ENCODE peak calls at places on chromosomes 5 and 9, in four cellular contexts. G is HepG2, Q is K562, C is GM12878. E is an unnamed sample.

GRCh38 chr5:150781706-150782614 is 3.4 kb downstream of the SMIM3 start:
- DNase-seq in G (peak), Q (no peak), C (no peak), E (no peak)

GRCh38 chr5:38871211-38871610 is 25.4 kb downstream of the OSMR start:
- DNase-seq in G (no peak), Q (no peak), C (no peak), E (no peak)

GRCh38 chr9:3740690-3741419 is 215.1 kb upstream of the RFX3 start:
- DNase-seq in G (no peak), Q (no peak), C (no peak), E (no peak)

GRCh38 chr5:171388816-171389168 is 1.1 kb downstream of the NPM1 start:
- DNase-seq in G (no peak), Q (no peak), C (no peak), E (no peak)

GRCh38 chr5:38595149-38595725 is 38.8 kb upstream of the LIFR start:
- DNase-seq in G (no peak), Q (no peak), C (no peak), E (no peak)

GRCh38 chr9:118594428-118594827 is 774.8 kb downstream of the BRINP1 start:
- DNase-seq in G (no peak), Q (no peak), C (no peak), E (no peak)

GRCh38 chr5:58200451-58200850 is 259.4 kb downstream of the PLK2 start:
- DNase-seq in G (no peak), Q (no peak), C (no peak), E (no peak)

GRCh38 chr5:54545796-54546195 is 28.2 kb downstream of the SNX18 start:
- DNase-seq in G (no peak), Q (no peak), C (no peak), E (no peak)

GRCh38 chr5:98827161-98827560 is 53.7 kb downstream of the RGMB start:
- DNase-seq in G (peak), Q (peak), C (no peak), E (peak)

GRCh38 chr5:188488-189481 is 2.5 kb upstream of the LRRC14B start:
- DNase-seq in G (peak), Q (peak), C (peak), E (peak)

GRCh38 chr5:163565492-163565891 is 60.1 kb downstream of the MAT2B start:
- DNase-seq in G (no peak), Q (no peak), C (no peak), E (no peak)

GRCh38 chr9:79946718-79947117 is 375.0 kb downstream of the TLE4 start:
- DNase-seq in G (no peak), Q (no peak), C (no peak), E (no peak)

GRCh38 chr5:157574456-157575095 is 999 bp downstream of the ADAM19 start:
- DNase-seq in G (no peak), Q (no peak), C (no peak), E (no peak)

GRCh38 chr5:100270323-100270771 is 264.8 kb upstream of the FAM174A start:
- DNase-seq in G (no peak), Q (no peak), C (no peak), E (no peak)

GRCh38 chr9:38355115-38355514 is 37.4 kb upstream of the ALDH1B1 start:
- DNase-seq in G (no peak), Q (no peak), C (no peak), E (no peak)

GRCh38 chr5:4868140-4868735 is 271.9 kb upstream of the ADAMTS16 start:
- DNase-seq in G (peak), Q (peak), C (no peak), E (peak)

GRCh38 chr9:78121488-78121887 is 89.9 kb upstream of the GNAQ start:
- DNase-seq in G (peak), Q (peak), C (no peak), E (peak)

GRCh38 chr5:113255579-113256210 is 179.1 kb downstream of the TSSK1B start:
- DNase-seq in G (no peak), Q (no peak), C (no peak), E (no peak)

GRCh38 chr9:80382523-80382922 is 810.8 kb downstream of the TLE4 start:
- DNase-seq in G (no peak), Q (no peak), C (no peak), E (no peak)

GRCh38 chr9:120893917-120894316 is 16.9 kb upstream of the PHF19 start:
- DNase-seq in G (no peak), Q (peak), C (no peak), E (no peak)

GRCh38 chr9:79431019-79431679 is 140.6 kb upstream of the TLE4 start:
- DNase-seq in G (no peak), Q (no peak), C (no peak), E (no peak)

GRCh38 chr5:135246605-135246922 is 152.5 kb downstream of the MACROH2A1 start:
- DNase-seq in G (no peak), Q (no peak), C (no peak), E (no peak)

GRCh38 chr5:109413463-109413862 is 3.7 kb upstream of the PJA2 start:
- DNase-seq in G (peak), Q (no peak), C (no peak), E (no peak)

GRCh38 chr5:158773151-158773550 is 326.6 kb downstream of the EBF1 start:
- DNase-seq in G (no peak), Q (no peak), C (no peak), E (no peak)

GRCh38 chr5:150045512-150045911 is 40.8 kb downstream of the CSF1R start:
- DNase-seq in G (no peak), Q (peak), C (no peak), E (no peak)

GRCh38 chr9:95077053-95077765 is 240.3 kb downstream of the FANCC start:
- DNase-seq in G (no peak), Q (no peak), C (no peak), E (no peak)

GRCh38 chr9:69143291-69143690 is 30.8 kb upstream of the TJP2 start:
- DNase-seq in G (no peak), Q (no peak), C (no peak), E (no peak)

GRCh38 chr9:83140061-83140460 is 77.1 kb upstream of the RASEF start:
- DNase-seq in G (no peak), Q (no peak), C (no peak), E (no peak)

GRCh38 chr9:124758691-124759090 is 12.4 kb downstream of the NR6A1 start:
- DNase-seq in G (no peak), Q (no peak), C (no peak), E (no peak)

GRCh38 chr9:35869621-35870216 is 482 bp downstream of the OR13J1 start:
- DNase-seq in G (no peak), Q (no peak), C (no peak), E (no peak)

GRCh38 chr5:127041571-127041970 is 11.2 kb upstream of the MARCHF3 start:
- DNase-seq in G (no peak), Q (no peak), C (no peak), E (no peak)

GRCh38 chr5:175170899-175171298 is 273.1 kb downstream of the DRD1 start:
- DNase-seq in G (no peak), Q (no peak), C (no peak), E (no peak)

GRCh38 chr5:149719666-149720065 is 10.4 kb upstream of the PPARGC1B start:
- DNase-seq in G (no peak), Q (no peak), C (no peak), E (no peak)

GRCh38 chr5:61653802-61654580 is 321.9 kb downstream of the ZSWIM6 start:
- DNase-seq in G (no peak), Q (no peak), C (no peak), E (no peak)

GRCh38 chr5:16934123-16934522 is 2.0 kb downstream of the MYO10 start:
- DNase-seq in G (peak), Q (peak), C (no peak), E (peak)

GRCh38 chr5:154308457-154309360 is 118.2 kb downstream of the GALNT10 start:
- DNase-seq in G (no peak), Q (no peak), C (no peak), E (no peak)

GRCh38 chr5:4947899-4948556 is 192.1 kb upstream of the ADAMTS16 start:
- DNase-seq in G (no peak), Q (no peak), C (no peak), E (no peak)

GRCh38 chr9:99147177-99147576 is 42.3 kb downstream of the TGFBR1 start:
- DNase-seq in G (no peak), Q (no peak), C (no peak), E (no peak)
- TF ChIP-seq BHLHE40 in G (no peak), Q (no peak), C (no peak), E (no peak)

DNA sequence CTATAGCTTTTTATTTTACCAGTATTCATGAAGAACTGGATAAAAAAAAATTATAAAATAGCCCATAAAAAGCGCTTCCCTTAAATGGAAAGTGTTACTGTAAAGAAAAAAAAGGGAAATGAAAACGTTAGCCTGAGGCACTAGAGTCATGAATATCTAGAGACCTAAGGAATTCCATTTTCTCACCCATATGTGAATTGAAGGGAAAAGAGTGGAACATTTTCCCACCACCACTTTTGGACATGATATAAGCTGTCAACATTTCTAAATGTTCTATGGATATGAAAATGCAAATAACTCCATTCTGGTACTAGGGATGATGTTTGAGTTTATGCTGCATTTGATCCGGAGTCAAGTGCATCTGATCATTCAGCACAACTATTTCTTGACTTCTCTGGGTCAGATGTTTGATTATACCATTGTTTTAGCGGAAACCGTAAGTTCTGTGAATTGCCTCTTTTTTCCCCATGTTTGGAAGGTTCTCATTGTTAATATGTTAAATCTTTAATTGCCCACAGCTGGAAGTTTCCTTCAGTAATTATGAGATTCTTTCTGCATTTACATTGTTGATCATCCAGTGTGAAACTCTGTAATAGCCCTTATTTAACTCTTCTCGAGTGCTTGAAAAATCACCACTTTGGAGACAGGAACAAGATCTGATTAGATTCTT is 467.4 kb upstream of the SEMA6A start:
- DNase-seq in G (no peak), Q (no peak), C (no peak), E (no peak)
- TF ChIP-seq TARDBP in G (no peak), Q (no peak), C (no peak), E (no peak)

GRCh38 chr5:179867476-179867875 is 8.9 kb upstream of the MRNIP start:
- DNase-seq in G (no peak), Q (no peak), C (no peak), E (no peak)

GRCh38 chr5:179867079-179867465 is 8.5 kb upstream of the MRNIP start:
- DNase-seq in G (no peak), Q (no peak), C (no peak), E (no peak)

GRCh38 chr5:179865471-179866240 is 7.0 kb upstream of the MRNIP start:
- DNase-seq in G (no peak), Q (no peak), C (no peak), E (no peak)

GRCh38 chr5:179864686-179865085 is 6.1 kb upstream of the MRNIP start:
- DNase-seq in G (no peak), Q (no peak), C (no peak), E (no peak)

DNA sequence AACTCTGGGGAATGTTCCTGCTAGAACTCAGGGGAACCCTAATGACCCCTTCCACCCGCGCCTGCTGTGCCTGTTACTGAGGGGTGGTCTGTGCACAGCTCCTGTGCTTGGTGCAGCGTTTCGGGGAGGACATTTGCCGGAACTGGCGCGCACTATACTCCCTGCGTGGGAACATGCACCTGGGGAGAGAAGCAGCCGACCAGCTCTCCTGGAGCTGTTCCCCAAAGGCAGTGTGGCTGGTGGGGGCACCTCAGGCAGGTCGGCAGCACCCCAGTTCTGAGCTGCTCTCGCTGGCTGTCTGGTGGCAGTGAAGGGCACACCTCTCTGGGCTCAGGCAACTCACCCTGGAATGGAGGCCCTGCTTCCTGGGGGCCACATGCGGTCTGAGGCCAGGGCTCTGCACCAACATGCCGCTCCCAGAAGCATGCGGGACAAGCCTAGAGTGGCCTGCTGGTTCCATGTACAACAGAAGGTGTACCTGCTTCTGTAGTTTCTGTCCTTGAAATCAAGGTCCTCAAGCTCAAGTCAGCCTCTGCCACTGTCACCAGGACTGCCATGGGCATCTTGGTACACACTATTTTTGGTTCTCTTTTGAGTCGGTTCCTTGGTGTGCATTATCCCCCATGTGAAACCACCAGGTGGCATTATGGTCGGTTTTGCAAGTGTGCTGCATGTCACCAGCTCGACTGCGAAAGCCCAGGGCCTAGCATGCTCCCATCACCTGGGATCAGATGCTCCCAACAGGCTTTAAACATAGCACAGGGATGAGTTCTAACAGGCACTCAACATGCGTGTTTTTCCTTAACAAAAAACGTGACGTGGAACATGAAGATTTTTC is 7.8 kb upstream of the MRNIP start:
- DNase-seq in G (no peak), Q (no peak), C (peak), E (no peak)
- TF ChIP-seq BHLHE40 in G (no peak), Q (no peak), C (no peak), E (no peak)

DNA sequence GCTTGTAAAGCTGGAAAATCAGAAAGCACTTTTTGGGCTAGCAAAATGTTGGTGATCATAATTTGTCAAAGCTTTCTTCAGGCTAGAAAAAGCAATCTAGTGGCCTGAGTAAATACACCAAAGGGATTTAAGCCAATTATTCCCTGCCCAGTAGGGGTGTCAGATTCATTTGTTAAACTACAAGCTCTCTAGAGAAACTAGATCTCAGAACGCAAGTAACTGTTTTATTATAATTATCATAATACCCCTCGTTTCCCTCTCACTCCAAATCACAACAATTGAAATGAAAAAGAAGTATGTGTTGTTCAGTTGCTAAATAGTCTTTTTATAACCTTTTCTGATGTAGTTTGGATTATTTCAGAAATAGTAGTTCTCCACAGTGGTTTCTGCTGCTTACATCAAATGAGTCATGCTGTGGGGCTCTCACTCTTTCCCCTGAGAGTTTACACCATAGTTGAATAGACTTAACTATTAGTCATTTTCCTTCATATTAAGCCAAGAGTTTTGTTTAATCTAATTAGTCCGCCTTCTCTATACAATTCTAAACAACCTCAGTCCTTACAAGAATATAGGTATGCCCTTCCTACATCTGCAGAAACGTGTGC is 918.6 kb upstream of the DMAC1 start:
- DNase-seq in G (no peak), Q (no peak), C (no peak), E (no peak)
- TF ChIP-seq TARDBP in G (no peak), Q (no peak), C (no peak), E (no peak)

DNA sequence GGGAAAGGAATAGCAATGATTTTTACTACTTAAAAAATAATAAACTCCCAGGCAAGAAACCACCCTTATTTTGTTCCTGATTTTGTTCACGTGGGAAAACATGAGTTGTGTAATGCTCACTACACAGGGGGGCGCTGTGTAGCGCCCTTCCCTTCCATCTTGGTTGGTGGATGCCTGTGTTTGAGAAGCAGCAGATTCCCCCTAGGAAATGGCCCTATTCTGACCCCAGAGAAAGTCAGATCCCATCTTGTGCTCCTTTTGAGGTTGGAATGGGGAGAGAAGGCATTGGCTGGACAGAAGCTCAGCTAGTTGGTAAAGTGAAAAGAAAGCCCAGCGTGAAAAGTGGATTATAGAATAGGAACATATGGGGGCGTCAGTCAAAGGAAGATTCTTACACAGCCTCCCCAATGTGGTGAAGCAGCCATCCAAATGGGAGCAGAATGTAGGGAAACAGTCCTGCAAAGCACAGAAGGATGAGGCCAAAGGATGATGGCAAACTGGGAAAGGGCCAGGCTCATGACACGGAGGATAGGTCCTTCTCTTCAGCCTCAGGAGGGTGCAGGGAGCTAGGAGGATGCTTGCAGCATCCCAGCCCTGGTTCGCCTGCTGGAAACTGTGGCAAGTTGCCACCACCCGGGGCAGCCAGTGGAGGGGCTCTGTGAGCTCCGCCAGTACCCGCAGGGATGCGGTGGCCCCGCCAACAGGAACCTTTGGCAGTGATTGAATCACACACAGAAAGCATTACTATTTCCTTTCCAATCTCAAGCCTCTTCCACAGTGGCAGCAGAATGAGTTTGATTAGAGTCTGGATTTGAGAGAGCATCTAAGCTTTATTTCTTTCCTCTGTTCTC is 314.2 kb upstream of the DAP start:
- DNase-seq in G (no peak), Q (peak), C (no peak), E (no peak)
- TF ChIP-seq BHLHE40 in G (no peak), Q (no peak), C (no peak), E (no peak)

DNA sequence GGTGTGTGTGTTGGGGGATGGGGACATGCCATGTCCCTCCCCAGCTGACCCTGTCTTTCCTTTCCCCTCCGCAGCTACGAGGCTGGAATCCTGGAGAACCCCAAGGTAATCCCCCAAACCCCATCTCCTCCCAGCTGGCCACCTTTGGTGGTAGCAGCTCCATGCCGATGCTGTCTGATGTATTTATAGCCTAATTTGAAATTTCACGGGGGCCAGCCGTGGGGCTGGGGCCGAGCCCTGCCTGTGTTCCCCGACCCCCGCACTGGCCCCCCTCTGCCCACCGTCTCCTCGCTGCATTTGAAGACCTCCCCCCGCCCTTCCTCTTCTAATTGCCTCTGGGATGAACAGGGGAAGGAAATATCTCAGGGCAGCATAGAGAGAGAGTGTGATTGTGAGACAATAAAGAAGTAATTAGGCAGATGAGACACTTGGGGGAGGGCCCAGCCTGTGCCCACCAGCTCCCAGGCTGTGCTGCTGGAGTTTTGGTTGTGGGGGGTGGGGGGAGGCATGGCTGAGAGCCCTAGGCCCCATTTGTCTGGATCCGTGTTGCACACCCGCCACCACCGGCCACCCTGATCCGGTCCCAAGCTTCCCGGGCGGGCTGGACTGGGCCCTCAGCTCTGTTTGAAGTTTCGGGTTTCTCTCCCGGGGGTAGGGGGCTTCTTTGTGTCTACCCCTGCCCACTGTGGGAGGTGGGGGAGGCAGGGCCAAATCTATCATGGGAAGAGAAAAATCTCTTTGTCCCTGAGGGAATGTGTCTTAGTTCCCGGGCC is 26.8 kb downstream of the ASS1 start:
- DNase-seq in G (no peak), Q (no peak), C (no peak), E (no peak)
- TF ChIP-seq TARDBP in G (no peak), Q (no peak), C (no peak), E (no peak)

DNA sequence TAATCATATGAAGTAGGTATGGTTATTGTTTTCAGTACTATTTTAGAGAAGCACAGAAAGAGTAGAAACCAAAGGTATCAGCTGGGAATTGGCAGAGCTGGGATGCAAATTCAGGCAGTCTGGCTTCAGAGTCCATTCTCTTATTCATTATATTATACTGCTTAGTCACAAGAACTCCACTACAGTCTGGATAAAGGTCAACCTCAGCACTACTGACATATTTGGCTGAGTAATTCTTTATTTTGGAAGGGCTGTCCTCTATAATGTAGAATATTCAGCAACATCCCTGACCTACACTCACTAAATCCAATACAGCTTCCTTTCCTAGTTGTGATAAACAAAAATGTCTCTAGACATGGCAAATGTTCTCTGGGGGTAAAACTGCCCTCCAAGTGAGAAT is 37.6 kb downstream of the PTGER4 start:
- DNase-seq in G (no peak), Q (no peak), C (no peak), E (no peak)
- TF ChIP-seq BHLHE40 in G (no peak), Q (no peak), C (no peak), E (no peak)